ENCODE peak calls at places on chromosomes 2 and 18, in eight cellular contexts. D is A549; G is T-helper 22 cell; Q is psoas muscle; V is mesothelial cell of epicardium; C is COLO829; N is NCI-H774; S is stimulated activated CD4-positive, alpha-beta T cell treated with anti-CD3 and anti-CD28 coated beads, Interleukin-1b, Interleukin-23, amount 100 ng/mL, for 1 hour. I is an unnamed sample.

GRCh38 chr2:44974064-44974715 is 32.7 kb downstream of the SIX3 start:
- DNase-seq in D (peak; percentile 79), G (no peak), Q (no peak), V (no peak), C (peak; percentile 65), N (peak; percentile 74), S (no peak), I (no peak)

GRCh38 chr18:23977709-23978483 is 36.7 kb upstream of the TTC39C start:
- DNase-seq in D (no peak), G (no peak), Q (no peak), V (no peak), C (no peak), N (no peak), S (no peak), I (no peak)

GRCh38 chr2:107025291-107025857 is 139.4 kb upstream of the ST6GAL2 start:
- DNase-seq in D (no peak), G (no peak), Q (no peak), V (no peak), C (no peak), N (no peak), S (no peak), I (no peak)

GRCh38 chr18:79413901-79414300 is 18.2 kb downstream of the NFATC1 start:
- DNase-seq in D (no peak), G (no peak), Q (peak; percentile 46), V (no peak), C (no peak), N (no peak), S (no peak), I (no peak)

GRCh38 chr2:24238158-24238557 is 63.3 kb downstream of the FAM228A start:
- DNase-seq in D (no peak), G (no peak), Q (no peak), V (no peak), C (no peak), N (peak; percentile 80), S (no peak), I (no peak)

GRCh38 chr2:143524001-143524608 is 394.9 kb downstream of the ARHGAP15 start:
- DNase-seq in D (no peak), G (no peak), Q (no peak), V (no peak), C (no peak), N (no peak), S (no peak), I (no peak)

GRCh38 chr2:60556998-60557955 is 3.8 kb upstream of the BCL11A start:
- DNase-seq in D (no peak), G (no peak), Q (no peak), V (no peak), C (no peak), N (no peak), S (no peak), I (no peak)

GRCh38 chr2:128108166-128108565 is 17.2 kb downstream of the UGGT1 start:
- DNase-seq in D (no peak), G (no peak), Q (no peak), V (no peak), C (no peak), N (no peak), S (no peak), I (no peak)

GRCh38 chr2:21020668-21021288 is 23.1 kb downstream of the APOB start:
- DNase-seq in D (no peak), G (no peak), Q (no peak), V (no peak), C (no peak), N (no peak), S (no peak), I (no peak)

I was measured in stomach.